ENCODE peak calls at places on chromosomes 6 and 20, in five cellular contexts. I is heart left ventricle, N is GM23248, E is fibroblast of lung, Z is endodermal cell. V is an unnamed sample. For H3K36me3, the result is how much of the 10 kb centered on the place peaks cover.

GRCh38 chr6:67350729-67351128 is 1284.4 kb upstream of the ADGRB3 start:
- DNase-seq in I (no peak), E (no peak), N (no peak), Z (no peak), V (no peak)

GRCh38 chr20:58570181-58570859 is 55.1 kb upstream of the APCDD1L start:
- DNase-seq in Z (no peak), E (no peak), I (peak), N (no peak), V (no peak)

GRCh38 chr6:74606488-74607135 is 599.2 kb downstream of the COL12A1 start:
- DNase-seq in Z (no peak), N (peak), E (peak), I (no peak), V (no peak)

GRCh38 chr6:26284537-26285142 is 80.4 kb upstream of the BTN3A2 start:
- DNase-seq in Z (peak), I (peak), N (peak), E (peak), V (peak)

GRCh38 chr20:56690531-56691175 is 61.5 kb downstream of the TFAP2C start:
- DNase-seq in Z (no peak), N (no peak), I (no peak), E (no peak), V (no peak)

GRCh38 chr6:125586074-125586473 is 163.4 kb upstream of the HEY2 start:
- DNase-seq in N (peak), E (peak), I (no peak), Z (no peak), V (no peak)

GRCh38 chr6:28542440-28543293 is 17.0 kb downstream of the GPX5 start:
- DNase-seq in N (peak), I (no peak), E (peak), Z (peak), V (no peak)

GRCh38 chr20:4717816-4718215 is 3.9 kb upstream of the PRND start:
- DNase-seq in Z (peak), I (no peak), N (peak), E (peak), V (peak)

GRCh38 chr6:48765352-48765961 is 654.5 kb upstream of the PTCHD4 start:
- DNase-seq in N (peak), Z (peak), I (no peak), E (peak), V (no peak)

GRCh38 chr6:69775450-69775849 is 21.4 kb downstream of the LMBRD1 start:
- DNase-seq in I (no peak), E (no peak), Z (no peak), N (no peak), V (no peak)

GRCh38 chr6:157461000-157461915 is 80.3 kb downstream of the ZDHHC14 start:
- DNase-seq in E (peak), Z (peak), N (no peak), I (no peak), V (no peak)

GRCh38 chr6:87929843-87930288 is 117.8 kb upstream of the SPACA1 start:
- DNase-seq in E (peak), Z (peak), N (peak), I (peak), V (peak)

GRCh38 chr20:20225325-20225724 is 142.6 kb upstream of the INSM1 start:
- DNase-seq in Z (peak), E (no peak), I (no peak), N (no peak), V (no peak)

GRCh38 chr6:148443798-148444560 is 101.3 kb downstream of the SASH1 start:
- DNase-seq in E (no peak), I (no peak), Z (peak), N (no peak), V (no peak)

GRCh38 chr20:13852321-13852720 is 67.5 kb downstream of the NDUFAF5 start:
- DNase-seq in N (no peak), E (no peak), I (no peak), Z (no peak), V (no peak)

GRCh38 chr6:14664616-14665315 is 547.2 kb downstream of the CD83 start:
- DNase-seq in N (peak), I (no peak), E (no peak), Z (peak), V (no peak)

GRCh38 chr6:43887340-43887858 is 117.4 kb downstream of the VEGFA start:
- DNase-seq in Z (no peak), E (peak), I (no peak), N (no peak), V (no peak)

GRCh38 chr6:44898296-44898930 is 429.7 kb upstream of the RUNX2 start:
- DNase-seq in Z (no peak), I (no peak), E (peak), N (peak), V (no peak)

GRCh38 chr6:40176117-40176516 is 241.9 kb upstream of the MOCS1 start:
- DNase-seq in I (no peak), E (no peak), N (no peak), Z (no peak), V (no peak)

GRCh38 chr6:87900160-87900698 is 147.4 kb upstream of the SPACA1 start:
- DNase-seq in I (no peak), E (no peak), Z (no peak), N (no peak), V (no peak)

GRCh38 chr20:38094968-38095689 is 61.6 kb downstream of the RPRD1B start:
- DNase-seq in I (no peak), Z (no peak), E (no peak), N (peak), V (no peak)

GRCh38 chr6:135782517-135782916 is 69.0 kb upstream of the PDE7B start:
- DNase-seq in Z (no peak), N (peak), E (no peak), I (no peak), V (no peak)

GRCh38 chr6:158327216-158327615 is 15.0 kb downstream of the TULP4 start:
- DNase-seq in N (no peak), I (no peak), Z (no peak), E (no peak), V (no peak)

GRCh38 chr6:167841981-167842380 is 15.3 kb downstream of the AFDN start:
- DNase-seq in N (no peak), E (no peak), I (no peak), Z (no peak), V (no peak)

GRCh38 chr6:3368701-3369100 is 88.1 kb downstream of the SLC22A23 start:
- DNase-seq in N (no peak), Z (no peak), E (no peak), I (no peak), V (no peak)

GRCh38 chr6:147077251-147077650 is 127.0 kb upstream of the STXBP5 start:
- DNase-seq in Z (no peak), I (no peak), E (no peak), N (no peak), V (no peak)

GRCh38 chr20:62430871-62431447 is 3.6 kb upstream of the RBBP8NL start:
- DNase-seq in Z (no peak), E (no peak), I (no peak), N (no peak), V (no peak)
- H3K36me3 ChIP-seq in Z (under half), E (under half), I (under half), N (under half), V (under half)

GRCh38 chr6:170134077-170135040 is 156.5 kb downstream of the DLL1 start:
- DNase-seq in I (no peak), Z (peak), E (no peak), N (no peak), V (peak)
- H3K27ac ChIP-seq in I (no peak), Z (no peak), E (no peak), N (no peak), V (no peak)

GRCh38 chr6:33264015-33264414 is 7.7 kb downstream of the VPS52 start:
- DNase-seq in E (no peak), I (no peak), N (no peak), Z (no peak), V (no peak)
- H3K36me3 ChIP-seq in E (under half), I (under half), N (under half), Z (half or more), V (half or more)

DNA sequence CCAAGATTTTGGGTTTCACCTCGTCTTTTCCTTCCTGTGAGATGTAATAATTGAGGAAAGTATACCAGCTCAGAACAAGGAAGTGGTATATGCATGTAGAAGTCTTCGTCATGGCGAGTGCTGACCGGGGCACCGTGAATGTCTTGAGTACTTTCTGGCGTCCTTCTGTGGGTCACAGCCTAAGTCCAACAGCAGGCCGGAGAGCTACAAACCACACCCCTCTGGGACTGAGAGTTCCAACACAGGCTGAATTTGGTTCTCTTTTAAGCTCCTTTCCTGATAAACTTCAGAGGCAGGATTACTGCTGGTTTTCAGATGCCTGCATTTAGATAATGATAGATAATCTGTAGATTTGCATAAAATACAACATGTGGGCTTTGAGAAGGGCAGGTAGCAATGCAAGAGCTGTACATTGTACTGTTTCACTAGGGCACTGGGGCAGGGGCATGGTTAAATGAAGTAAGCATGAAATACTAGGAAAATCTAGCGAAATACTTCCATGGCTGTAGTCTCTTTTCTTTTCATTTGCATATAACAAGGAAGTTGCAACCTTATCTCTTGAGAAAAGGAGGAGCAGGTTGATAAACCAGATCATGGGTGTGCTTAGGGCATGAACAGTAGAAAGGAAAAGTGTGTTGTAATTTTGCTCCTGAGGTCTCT is at the start of gene ADTRP:
- DNase-seq in Z (no peak), E (no peak), I (no peak), N (no peak), V (no peak)
- H3K27ac ChIP-seq in Z (no peak), E (no peak), I (no peak), N (no peak), V (no peak)

GRCh38 chr6:34984416-34984815 is 95.4 kb downstream of the ANKS1A start:
- DNase-seq in E (no peak), Z (no peak), N (no peak), I (no peak), V (no peak)
- H3K36me3 ChIP-seq in E (under half), Z (half or more), N (under half), I (under half), V (under half)

DNA sequence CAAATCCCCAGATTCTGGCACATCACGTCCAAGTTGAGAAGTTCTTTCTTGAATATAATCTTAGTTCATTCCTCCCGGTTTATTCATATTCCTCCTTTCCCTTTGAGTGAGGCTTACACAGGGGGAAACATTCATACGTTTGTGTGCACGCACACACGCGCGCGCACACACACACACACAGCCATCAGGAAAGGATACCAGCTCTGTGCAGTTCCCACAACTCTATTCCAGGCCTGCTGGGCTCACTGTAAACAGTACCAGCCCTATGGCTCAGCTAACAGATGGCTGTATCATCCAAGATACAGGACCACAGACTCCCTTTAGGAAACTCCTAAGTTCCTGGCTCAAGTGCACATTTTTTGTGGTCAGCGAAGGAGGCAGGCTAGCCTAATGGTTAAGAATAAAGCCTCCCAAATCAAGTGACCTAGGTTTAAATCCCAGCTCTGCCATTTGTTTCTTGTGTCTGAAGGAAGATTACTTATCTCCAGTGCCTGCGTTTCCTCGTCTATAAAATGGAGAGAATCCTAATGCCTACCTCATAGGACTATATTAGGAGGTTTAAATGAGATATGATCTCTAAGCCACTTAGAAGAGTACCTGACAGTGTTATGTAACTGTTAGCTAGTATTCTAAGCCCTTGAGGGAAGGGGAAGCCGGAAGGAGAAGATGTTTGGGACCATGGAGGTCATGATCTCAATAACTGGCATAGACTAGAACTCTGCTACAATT is 3.7 kb upstream of the TAF8 start:
- DNase-seq in Z (no peak), E (peak), N (peak), I (no peak), V (peak)
- H3K27ac ChIP-seq in Z (no peak), E (no peak), N (no peak), I (peak), V (peak)

DNA sequence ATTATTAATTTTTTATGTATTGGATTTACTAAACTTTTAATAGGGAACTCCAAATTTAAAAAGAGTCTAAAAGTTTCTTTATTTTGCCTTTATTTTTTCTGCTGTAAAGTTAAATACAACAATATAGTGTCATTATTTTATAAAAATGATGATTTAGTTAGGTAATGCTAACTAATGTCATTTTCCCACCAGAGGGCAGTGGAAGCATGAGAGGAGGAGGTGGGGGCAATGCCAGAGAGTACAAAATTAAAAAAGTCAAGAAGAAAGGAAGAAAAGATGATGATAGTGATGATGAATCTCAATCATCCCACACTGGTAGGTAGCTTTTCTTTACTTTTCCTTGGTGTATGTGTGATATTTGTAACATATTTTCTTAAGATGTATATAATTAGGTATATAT is 20.2 kb upstream of the FHL5 start:
- DNase-seq in E (no peak), N (peak), I (no peak), Z (no peak), V (no peak)
- H3K36me3 ChIP-seq in E (under half), N (half or more), I (under half), Z (half or more), V (half or more)

GRCh38 chr6:33945931-33946330 is 142.1 kb upstream of the MLN start:
- DNase-seq in I (no peak), N (no peak), E (no peak), Z (no peak), V (no peak)
- H3K27ac ChIP-seq in I (no peak), N (no peak), E (no peak), Z (no peak), V (no peak)